ENCODE peak calls at places on chromosomes 13 and 19, in ten cellular contexts. G is GM23338, P is stomach, B is AG04450, R is upper lobe of right lung, J is astrocyte of the cerebellum, E is endothelial cell, T is pancreas, H is tibial artery, F is Calu3. I is an unnamed sample.

GRCh38 chr13:34941436-34941834 is 635 bp upstream of the NBEA start:
- DNase-seq in G (no peak), P (no peak), B (no peak), R (no peak), J (no peak), E (no peak), T (no peak), H (no peak), F (no peak), I (no peak)

GRCh38 chr19:35986664-35987570 is 8.1 kb upstream of the SDHAF1 start:
- DNase-seq in G (peak; percentile 83), P (no peak), B (no peak), R (no peak), J (no peak), E (peak; percentile 38), T (peak; percentile 77), H (peak; percentile 55), F (peak; percentile 49), I (no peak)

GRCh38 chr13:107289540-107289939 is 721.6 kb upstream of the ARGLU1 start:
- DNase-seq in G (no peak), P (no peak), B (peak; percentile 11), R (no peak), J (no peak), E (no peak), T (no peak), H (no peak), F (no peak), I (no peak)

GRCh38 chr13:99656843-99657506 is 155.7 kb downstream of the TM9SF2 start:
- DNase-seq in G (no peak), P (no peak), B (no peak), R (no peak), J (no peak), E (no peak), T (no peak), H (no peak), F (no peak), I (no peak)

GRCh38 chr13:94968040-94968756 is 255.9 kb upstream of the SOX21 start:
- DNase-seq in G (peak; percentile 83), P (no peak), B (no peak), R (no peak), J (no peak), E (peak; percentile 46), T (peak; percentile 56), H (no peak), F (no peak), I (peak; percentile 47)

GRCh38 chr19:12052571-12053169 is at the start of gene ZNF878:
- DNase-seq in G (peak; percentile 99), P (peak; percentile 95), B (peak; percentile 67), R (peak; percentile 94), J (peak; percentile 44), E (no peak), T (peak; percentile 96), H (peak; percentile 91), F (peak; percentile 83), I (peak; percentile 92)

GRCh38 chr13:107079423-107080099 is 511.6 kb upstream of the ARGLU1 start:
- DNase-seq in G (no peak), P (no peak), B (no peak), R (no peak), J (peak; percentile 32), E (no peak), T (no peak), H (no peak), F (no peak), I (no peak)

GRCh38 chr19:16899566-16900075 is 10.8 kb downstream of the F2RL3 start:
- DNase-seq in G (peak; percentile 73), P (peak; percentile 46), B (no peak), R (no peak), J (no peak), E (peak; percentile 60), T (no peak), H (no peak), F (peak; percentile 44), I (peak; percentile 29)

GRCh38 chr13:29472317-29472961 is 123.0 kb downstream of the SLC7A1 start:
- DNase-seq in G (peak; percentile 85), P (peak; percentile 47), B (no peak), R (no peak), J (peak; percentile 28), E (peak; percentile 78), T (peak; percentile 71), H (peak; percentile 32), F (peak; percentile 64), I (peak; percentile 69)

GRCh38 chr13:23722726-23723453 is 152.7 kb downstream of the TNFRSF19 start:
- DNase-seq in G (no peak), P (no peak), B (no peak), R (no peak), J (no peak), E (no peak), T (no peak), H (no peak), F (no peak), I (no peak)

GRCh38 chr13:23725922-23726321 is 155.7 kb downstream of the TNFRSF19 start:
- DNase-seq in G (no peak), P (no peak), B (no peak), R (no peak), J (no peak), E (no peak), T (no peak), H (no peak), F (no peak), I (no peak)

GRCh38 chr13:23718916-23719470 is 148.8 kb downstream of the TNFRSF19 start:
- DNase-seq in G (no peak), P (no peak), B (no peak), R (no peak), J (no peak), E (no peak), T (no peak), H (no peak), F (no peak), I (no peak)

GRCh38 chr13:23724196-23724970 is 154.2 kb downstream of the TNFRSF19 start:
- DNase-seq in G (peak; percentile 21), P (no peak), B (no peak), R (no peak), J (no peak), E (no peak), T (no peak), H (no peak), F (no peak), I (no peak)

GRCh38 chr13:23723463-23723862 is 153.3 kb downstream of the TNFRSF19 start:
- DNase-seq in G (no peak), P (no peak), B (peak; percentile 41), R (no peak), J (peak; percentile 37), E (no peak), T (no peak), H (no peak), F (no peak), I (no peak)
- TF ChIP-seq CTCF in G (no peak), P (no peak), B (no peak), R (no peak), J (no peak), E (no peak), T (no peak), H (no peak), F (no peak), I (no peak)

GRCh38 chr13:47005761-47006414 is 109.0 kb upstream of the HTR2A start:
- DNase-seq in G (no peak), P (no peak), B (no peak), R (no peak), J (no peak), E (no peak), T (no peak), H (no peak), F (no peak), I (no peak)

GRCh38 chr13:47004552-47004951 is 107.7 kb upstream of the HTR2A start:
- DNase-seq in G (no peak), P (no peak), B (no peak), R (no peak), J (no peak), E (no peak), T (no peak), H (no peak), F (no peak), I (no peak)

GRCh38 chr13:47000166-47000565 is 103.3 kb upstream of the HTR2A start:
- DNase-seq in G (no peak), P (no peak), B (no peak), R (no peak), J (no peak), E (no peak), T (no peak), H (no peak), F (no peak), I (no peak)

GRCh38 chr13:47008318-47008717 is 111.5 kb upstream of the HTR2A start:
- DNase-seq in G (no peak), P (no peak), B (no peak), R (no peak), J (no peak), E (no peak), T (no peak), H (no peak), F (no peak), I (no peak)

DNA sequence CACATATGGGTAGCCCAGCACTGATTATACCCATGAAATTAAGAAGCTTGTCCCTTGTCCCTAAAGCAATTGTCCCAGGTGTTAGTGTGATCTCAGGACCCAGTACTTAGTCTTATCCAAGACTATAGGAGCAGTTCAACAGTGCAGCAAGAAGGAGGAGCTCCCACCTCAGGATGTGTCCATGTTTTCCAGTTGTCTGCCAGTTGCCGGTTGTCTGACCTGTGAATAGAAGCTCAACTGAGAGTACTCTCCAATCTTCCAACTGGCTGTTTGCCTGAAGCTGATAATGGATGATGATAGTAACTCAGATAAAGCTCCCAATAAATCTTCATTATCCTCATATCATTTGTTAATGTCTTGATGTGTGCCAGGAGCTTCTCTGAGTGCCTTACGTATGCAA is 107.2 kb upstream of the HTR2A start:
- DNase-seq in G (no peak), P (no peak), B (no peak), R (no peak), J (no peak), E (no peak), T (no peak), H (no peak), F (no peak), I (no peak)
- TF ChIP-seq CTCF in G (no peak), P (no peak), B (peak; percentile 20), R (no peak), J (no peak), E (no peak), T (no peak), H (no peak), F (no peak), I (no peak)

DNA sequence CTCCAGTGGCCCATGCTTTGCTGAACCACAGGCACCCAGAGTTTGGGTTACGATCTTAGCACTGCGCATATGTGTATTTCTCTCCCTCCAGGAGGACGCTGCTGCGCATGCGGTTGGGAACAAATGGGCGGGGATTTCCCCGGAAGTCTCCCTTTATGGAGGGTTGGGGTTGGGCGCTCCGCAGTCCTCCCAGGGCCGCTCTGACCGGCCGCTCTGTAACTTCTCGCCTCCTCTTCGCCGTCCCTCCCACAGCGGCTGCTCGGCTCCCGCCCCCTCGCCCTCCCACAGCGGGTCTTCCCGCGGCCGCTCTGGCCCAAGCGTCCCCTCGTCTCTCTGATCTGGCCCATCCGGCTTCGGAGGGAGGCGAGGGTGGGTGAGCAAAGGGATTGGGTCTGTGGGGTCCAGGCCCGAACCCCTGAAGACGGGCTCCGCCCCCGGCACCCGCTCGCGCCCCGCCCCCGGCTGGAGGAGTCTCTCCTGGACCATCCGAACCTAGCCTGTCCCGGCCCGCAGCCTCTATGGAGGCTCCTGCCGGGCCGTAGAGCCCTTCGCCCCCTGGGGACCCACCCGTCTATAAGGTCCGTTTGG is at the start of gene MEGF8:
- DNase-seq in G (peak; percentile 99), P (peak; percentile 98), B (peak; percentile 98), R (peak; percentile 99), J (peak; percentile 98), E (peak; percentile 94), T (peak; percentile 94), H (peak; percentile 96), F (peak; percentile 99), I (peak; percentile 97)
- TF ChIP-seq CTCF in G (no peak), P (peak; percentile 81), B (peak; percentile 97), R (peak; percentile 87), J (peak; percentile 95), E (peak; percentile 14), T (peak; percentile 71), H (no peak), F (no peak), I (peak; percentile 88)

GRCh38 chr19:52748336-52748950 is 13.6 kb upstream of the ZNF611 start:
- DNase-seq in G (peak; percentile 85), P (no peak), B (no peak), R (no peak), J (no peak), E (peak; percentile 7), T (no peak), H (peak; percentile 25), F (no peak), I (no peak)
- TF ChIP-seq CTCF in G (peak; percentile 57), P (peak; percentile 19), B (peak; percentile 28), R (peak; percentile 35), J (peak; percentile 20), E (peak; percentile 37), T (no peak), H (peak; percentile 52), F (no peak), I (peak; percentile 68)

I was measured in neural crest cell.